ENCODE peak calls at places on chromosomes 7 and 10, in seven cellular contexts. W is A172; U is upper lobe of right lung; O is choroid plexus epithelial cell; B is A549; Z is activated CD8-positive, alpha-beta memory T cell treated with anti-CD3 and anti-CD28 coated beads for 4 hours; H is astrocyte of the spinal cord. C is an unnamed sample.

GRCh38 chr7:24884401-24884800 is 95.6 kb downstream of the OSBPL3 start:
- DNase-seq in W (no peak), H (no peak), Z (no peak), B (no peak), O (peak; percentile 18), U (no peak), C (no peak)

GRCh38 chr7:19558527-19558926 is 150.3 kb downstream of the POLR1F start:
- DNase-seq in O (peak; percentile 93), B (no peak), H (peak; percentile 81), W (peak; percentile 85), Z (no peak), U (no peak), C (no peak)

GRCh38 chr10:102557569-102557968 is 53.8 kb downstream of the SUFU start:
- DNase-seq in Z (no peak), B (no peak), O (no peak), H (no peak), U (peak; percentile 2), W (no peak), C (no peak)

GRCh38 chr7:137606061-137606674 is 240.6 kb downstream of the DGKI start:
- DNase-seq in B (peak; percentile 14), U (no peak), Z (no peak), W (peak; percentile 23), H (peak; percentile 81), O (peak; percentile 78), C (no peak)

GRCh38 chr7:66626236-66626957 is 2.3 kb upstream of the KCTD7 start:
- DNase-seq in Z (no peak), O (peak; percentile 53), B (no peak), U (no peak), W (no peak), H (no peak), C (no peak)

GRCh38 chr10:43964486-43964885 is 315.8 kb upstream of the ZNF32 start:
- DNase-seq in O (no peak), B (no peak), W (no peak), H (no peak), Z (no peak), U (no peak), C (no peak)

GRCh38 chr10:19845963-19846362 is 29.7 kb downstream of the PLXDC2 start:
- DNase-seq in O (peak; percentile 27), Z (no peak), U (no peak), W (no peak), B (no peak), H (no peak), C (no peak)

GRCh38 chr7:8290645-8291308 is 28.8 kb upstream of the ICA1 start:
- DNase-seq in O (no peak), W (peak; percentile 73), U (no peak), Z (no peak), H (no peak), B (no peak), C (no peak)

GRCh38 chr7:45598697-45599520 is 24.7 kb downstream of the ADCY1 start:
- DNase-seq in H (no peak), Z (no peak), O (no peak), W (no peak), U (no peak), B (no peak), C (peak; percentile 22)

GRCh38 chr10:69655124-69655867 is 25.2 kb downstream of the FAM241B start:
- DNase-seq in O (no peak), Z (no peak), W (no peak), H (no peak), B (no peak), U (no peak), C (no peak)

GRCh38 chr10:29035721-29036120 is 253.1 kb upstream of the LYZL1 start:
- DNase-seq in O (no peak), W (no peak), U (no peak), H (no peak), Z (no peak), B (no peak), C (no peak)

GRCh38 chr10:59680199-59680598 is 29.5 kb downstream of the SLC16A9 start:
- DNase-seq in B (no peak), H (no peak), Z (no peak), U (no peak), O (no peak), W (no peak), C (no peak)

GRCh38 chr10:34282186-34282585 is 532.9 kb downstream of the PARD3 start:
- DNase-seq in B (no peak), H (no peak), U (no peak), W (no peak), Z (no peak), O (no peak), C (no peak)